ENCODE peak calls at places on chromosomes 7 and 10, in five cellular contexts. One of them, this sample, is unnamed.

GRCh38 chr10:326894-327635 is 191.8 kb downstream of the ZMYND11 start:
- DNase-seq in HTR-8/SVneo: no peak
- DNase-seq in fibroblast of pulmonary artery: no peak
- DNase-seq in activated CD4-positive, alpha-beta T cell treated with anti-CD3 and anti-CD28 coated beads, Interleukin-2, amount 50 U/mL, for 48 hours: no peak
- DNase-seq in NCI-H1092 treated with DMSO at 0.1 percent for 48 hours: no peak
- DNase-seq in this sample: no peak

GRCh38 chr7:46071076-46071475 is 150.0 kb upstream of the IGFBP3 start:
- DNase-seq in fibroblast of pulmonary artery: peak; percentile 56
- DNase-seq in HTR-8/SVneo: no peak
- DNase-seq in activated CD4-positive, alpha-beta T cell treated with anti-CD3 and anti-CD28 coated beads, Interleukin-2, amount 50 U/mL, for 48 hours: no peak
- DNase-seq in NCI-H1092 treated with DMSO at 0.1 percent for 48 hours: no peak
- DNase-seq in this sample: no peak

GRCh38 chr10:17872191-17873091 is 63.3 kb downstream of the MRC1 start:
- DNase-seq in fibroblast of pulmonary artery: peak; percentile 65
- DNase-seq in HTR-8/SVneo: peak; percentile 10
- DNase-seq in NCI-H1092 treated with DMSO at 0.1 percent for 48 hours: peak; percentile 2
- DNase-seq in activated CD4-positive, alpha-beta T cell treated with anti-CD3 and anti-CD28 coated beads, Interleukin-2, amount 50 U/mL, for 48 hours: no peak
- DNase-seq in this sample: no peak

GRCh38 chr10:119211625-119212441 is 4.5 kb downstream of the GRK5 start:
- DNase-seq in NCI-H1092 treated with DMSO at 0.1 percent for 48 hours: no peak
- DNase-seq in fibroblast of pulmonary artery: no peak
- DNase-seq in activated CD4-positive, alpha-beta T cell treated with anti-CD3 and anti-CD28 coated beads, Interleukin-2, amount 50 U/mL, for 48 hours: no peak
- DNase-seq in HTR-8/SVneo: no peak
- DNase-seq in this sample: no peak

GRCh38 chr7:29459591-29459990 is 104.0 kb upstream of the PRR15 start:
- DNase-seq in NCI-H1092 treated with DMSO at 0.1 percent for 48 hours: no peak
- DNase-seq in HTR-8/SVneo: no peak
- DNase-seq in activated CD4-positive, alpha-beta T cell treated with anti-CD3 and anti-CD28 coated beads, Interleukin-2, amount 50 U/mL, for 48 hours: no peak
- DNase-seq in fibroblast of pulmonary artery: no peak
- DNase-seq in this sample: no peak

GRCh38 chr7:24395512-24395911 is 111.5 kb downstream of the NPY start:
- DNase-seq in activated CD4-positive, alpha-beta T cell treated with anti-CD3 and anti-CD28 coated beads, Interleukin-2, amount 50 U/mL, for 48 hours: no peak
- DNase-seq in NCI-H1092 treated with DMSO at 0.1 percent for 48 hours: no peak
- DNase-seq in fibroblast of pulmonary artery: no peak
- DNase-seq in HTR-8/SVneo: no peak
- DNase-seq in this sample: no peak

GRCh38 chr10:103082683-103083082 is 110.4 kb downstream of the NT5C2 start:
- DNase-seq in HTR-8/SVneo: no peak
- DNase-seq in fibroblast of pulmonary artery: no peak
- DNase-seq in activated CD4-positive, alpha-beta T cell treated with anti-CD3 and anti-CD28 coated beads, Interleukin-2, amount 50 U/mL, for 48 hours: no peak
- DNase-seq in NCI-H1092 treated with DMSO at 0.1 percent for 48 hours: no peak
- DNase-seq in this sample: no peak

GRCh38 chr7:26891400-26892355 is 27.3 kb upstream of the SKAP2 start:
- DNase-seq in HTR-8/SVneo: peak; percentile 28
- DNase-seq in fibroblast of pulmonary artery: peak; percentile 2
- DNase-seq in activated CD4-positive, alpha-beta T cell treated with anti-CD3 and anti-CD28 coated beads, Interleukin-2, amount 50 U/mL, for 48 hours: no peak
- DNase-seq in NCI-H1092 treated with DMSO at 0.1 percent for 48 hours: no peak
- DNase-seq in this sample: no peak

GRCh38 chr10:52758406-52758805 is 14.2 kb downstream of the MBL2 start:
- DNase-seq in HTR-8/SVneo: no peak
- DNase-seq in fibroblast of pulmonary artery: no peak
- DNase-seq in NCI-H1092 treated with DMSO at 0.1 percent for 48 hours: no peak
- DNase-seq in activated CD4-positive, alpha-beta T cell treated with anti-CD3 and anti-CD28 coated beads, Interleukin-2, amount 50 U/mL, for 48 hours: no peak
- DNase-seq in this sample: no peak

GRCh38 chr7:148856891-148857290 is 27.2 kb downstream of the EZH2 start:
- DNase-seq in fibroblast of pulmonary artery: peak; percentile 16
- DNase-seq in NCI-H1092 treated with DMSO at 0.1 percent for 48 hours: no peak
- DNase-seq in activated CD4-positive, alpha-beta T cell treated with anti-CD3 and anti-CD28 coated beads, Interleukin-2, amount 50 U/mL, for 48 hours: no peak
- DNase-seq in HTR-8/SVneo: no peak
- DNase-seq in this sample: no peak

This sample was measured in activated T-helper 9 cell treated with anti-CD3 and anti-CD28 coated beads, Interleukin-2, amount 50 U/mL, for 16 hours.